ENCODE peak calls at places on chromosomes 7 and 10, in five cellular contexts. N, R, G, M and W are unnamed samples.

GRCh38 chr7:158258411-158259130 is 329.1 kb downstream of the PTPRN2 start:
- DNase-seq in R (no peak), N (no peak), M (peak; percentile 55), G (no peak), W (no peak)

GRCh38 chr10:99427566-99428150 is 2.8 kb downstream of the GOT1 start:
- DNase-seq in R (no peak), G (no peak), N (no peak), M (no peak), W (no peak)

GRCh38 chr10:128042131-128042610 is 84.1 kb downstream of the MKI67 start:
- DNase-seq in N (no peak), G (no peak), R (no peak), M (peak; percentile 76), W (no peak)

GRCh38 chr10:20944789-20945502 is 47.8 kb upstream of the NEBL start:
- DNase-seq in R (no peak), G (no peak), M (no peak), N (no peak), W (no peak)

GRCh38 chr7:16839646-16840045 is 34.8 kb upstream of the AGR2 start:
- DNase-seq in M (no peak), N (no peak), R (no peak), G (no peak), W (no peak)

GRCh38 chr7:12111461-12112405 is 99.4 kb upstream of the TMEM106B start:
- DNase-seq in N (no peak), R (no peak), G (no peak), M (peak; percentile 72), W (no peak)

GRCh38 chr10:108049668-108050067 is 885.2 kb upstream of the SORCS1 start:
- DNase-seq in N (no peak), M (no peak), G (no peak), R (no peak), W (no peak)

GRCh38 chr7:150385240-150385830 is 6.2 kb downstream of the ZNF775 start:
- DNase-seq in N (no peak), M (no peak), G (no peak), R (no peak), W (no peak)

GRCh38 chr10:6089334-6090219 is 743 bp downstream of the RBM17 start:
- DNase-seq in M (peak; percentile 86), R (no peak), G (no peak), N (no peak), W (no peak)

GRCh38 chr7:151796091-151796870 is 80.6 kb downstream of the PRKAG2 start:
- DNase-seq in N (peak; percentile 33), G (peak; percentile 78), M (peak; percentile 65), R (peak; percentile 55), W (no peak)

GRCh38 chr10:116663342-116663741 is 42.6 kb downstream of the PNLIPRP2 start:
- DNase-seq in G (no peak), R (no peak), M (no peak), N (no peak), W (no peak)

GRCh38 chr7:22127835-22128527 is 182.3 kb upstream of the CDCA7L start:
- DNase-seq in M (no peak), N (no peak), R (no peak), G (no peak), W (no peak)

GRCh38 chr7:152459724-152460251 is 24.0 kb upstream of the KMT2C start:
- DNase-seq in G (no peak), N (no peak), R (no peak), M (no peak), W (no peak)

GRCh38 chr10:118692911-118693310 is 61.9 kb downstream of the CACUL1 start:
- DNase-seq in G (no peak), R (no peak), M (no peak), N (no peak), W (no peak)

GRCh38 chr10:62749104-62749683 is 55.3 kb upstream of the ADO start:
- DNase-seq in G (no peak), R (no peak), M (no peak), N (no peak), W (no peak)

GRCh38 chr7:77393261-77393660 is 22.9 kb downstream of the GSAP start:
- DNase-seq in M (no peak), N (no peak), G (no peak), R (no peak), W (no peak)

GRCh38 chr10:16470747-16471146 is 33.9 kb downstream of the PTER start:
- DNase-seq in R (no peak), G (no peak), M (no peak), N (peak; percentile 15), W (no peak)

GRCh38 chr10:78664929-78665525 is 403.7 kb upstream of the ZMIZ1 start:
- DNase-seq in R (no peak), N (peak; percentile 60), M (no peak), G (no peak), W (no peak)

GRCh38 chr7:81492240-81492639 is 277.6 kb downstream of the HGF start:
- DNase-seq in R (no peak), N (no peak), M (no peak), G (no peak), W (no peak)

GRCh38 chr10:37860494-37861190 is 3.2 kb upstream of the ZNF248 start:
- DNase-seq in N (no peak), R (no peak), G (no peak), M (no peak), W (no peak)

GRCh38 chr7:82325416-82325815 is 118.2 kb downstream of the CACNA2D1 start:
- DNase-seq in N (no peak), R (no peak), M (no peak), G (no peak), W (no peak)

GRCh38 chr10:78870458-78870857 is 198.3 kb upstream of the ZMIZ1 start:
- DNase-seq in G (no peak), M (no peak), R (no peak), N (no peak), W (no peak)

GRCh38 chr10:37826806-37827205 is 30.6 kb downstream of the ZNF248 start:
- DNase-seq in G (no peak), N (no peak), R (no peak), M (no peak), W (no peak)

GRCh38 chr7:44217133-44217714 is 16.4 kb downstream of the YKT6 start:
- DNase-seq in M (peak; percentile 76), G (no peak), N (no peak), R (no peak), W (no peak)

DNA sequence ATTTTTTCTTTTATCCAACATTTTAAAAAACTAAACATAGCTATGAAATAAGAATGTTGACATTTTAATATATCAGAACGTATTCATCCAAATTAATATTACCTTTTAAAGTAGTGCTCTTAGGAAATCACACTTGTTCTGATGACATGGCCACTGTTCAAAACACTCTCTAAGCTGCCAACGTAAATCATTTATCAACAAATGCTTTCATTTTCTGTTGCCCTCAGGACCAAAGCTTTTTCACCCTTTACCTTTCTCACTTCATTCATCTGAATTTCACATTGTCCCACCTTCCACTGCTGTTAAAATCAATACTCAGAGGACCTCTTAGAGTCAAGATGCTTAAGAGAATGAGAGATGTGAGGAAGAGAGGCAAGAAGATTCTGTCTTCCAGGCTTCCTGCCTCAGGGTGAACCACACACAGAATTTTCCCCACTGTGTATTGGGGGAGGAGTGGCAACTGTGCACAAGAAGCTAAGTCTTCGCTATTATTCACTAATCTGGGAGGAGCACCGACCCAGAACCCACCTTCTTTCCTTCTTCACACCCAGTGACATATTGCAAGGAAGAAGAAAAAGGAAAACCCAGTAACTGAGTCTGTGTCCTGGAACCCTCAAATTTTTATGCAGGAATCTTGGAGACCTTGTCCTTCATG is 21.0 kb downstream of the HIBADH start:
- DNase-seq in R (peak; percentile 49), N (no peak), M (no peak), G (no peak), W (no peak)
- H3K4me3 ChIP-seq in R (peak overlapping the region; percentile 25), N (no peak overlapping the region), M (no peak overlapping the region), G (no peak overlapping the region), W (peak overlapping the region; percentile 17)

GRCh38 chr7:98171449-98171848 is 39.8 kb upstream of the BHLHA15 start:
- DNase-seq in M (no peak), R (no peak), G (no peak), N (no peak), W (no peak)
- H3K27ac ChIP-seq in M (no peak overlapping the region), R (no peak overlapping the region), G (no peak overlapping the region), N (no peak overlapping the region), W (no peak overlapping the region)

GRCh38 chr7:92914645-92915044 is 78.3 kb upstream of the CDK6 start:
- DNase-seq in G (no peak), N (no peak), R (no peak), M (no peak), W (no peak)

GRCh38 chr7:92915348-92915747 is 79.0 kb upstream of the CDK6 start:
- DNase-seq in M (no peak), G (no peak), N (no peak), R (no peak), W (no peak)

GRCh38 chr7:92910076-92910475 is 73.7 kb upstream of the CDK6 start:
- DNase-seq in R (no peak), N (no peak), G (no peak), M (no peak), W (no peak)

GRCh38 chr7:92913849-92914248 is 77.5 kb upstream of the CDK6 start:
- DNase-seq in R (no peak), G (no peak), M (no peak), N (no peak), W (no peak)

DNA sequence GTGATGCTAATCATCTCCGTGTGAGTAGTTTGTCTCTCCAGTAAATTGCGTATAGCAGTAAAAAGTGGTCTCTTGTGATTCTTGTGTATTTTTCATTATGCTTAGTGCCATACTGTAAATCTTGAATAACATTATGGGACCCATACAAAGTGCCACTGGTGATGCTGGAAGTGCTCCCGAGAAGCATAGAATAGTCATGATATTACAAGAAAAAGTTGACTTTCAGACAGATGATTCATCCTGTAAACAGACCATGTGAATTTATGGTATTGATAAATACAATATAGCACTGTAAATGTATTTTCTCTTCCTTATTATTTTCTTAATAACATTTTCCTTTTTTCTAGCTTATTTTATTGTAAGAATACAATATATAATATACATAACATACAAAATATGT is 74.6 kb upstream of the CDK6 start:
- DNase-seq in G (no peak), M (no peak), N (no peak), R (no peak), W (no peak)
- TF ChIP-seq CTCF in G (no peak), M (no peak), N (no peak), R (no peak), W (no peak)

DNA sequence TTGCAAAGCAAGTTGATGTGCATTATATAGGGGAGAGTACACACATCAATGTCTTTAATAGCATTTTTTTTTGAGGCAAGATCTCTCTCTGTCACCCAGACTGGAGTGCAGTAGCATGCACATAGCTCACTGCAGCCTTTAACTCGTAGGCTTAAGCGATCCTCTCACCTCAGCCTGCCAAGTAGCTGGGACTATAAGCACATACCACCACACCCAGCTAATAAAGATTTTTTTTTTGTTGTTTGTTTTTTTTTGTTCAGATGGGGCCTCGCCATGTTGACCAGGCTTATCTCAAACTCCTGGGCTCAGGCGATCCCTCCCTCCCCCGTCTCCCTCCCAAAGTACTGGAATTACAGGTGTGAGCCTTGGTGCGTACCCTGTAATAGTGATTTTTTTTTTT is 1.5 kb downstream of the UMAD1 start:
- DNase-seq in M (no peak), R (no peak), G (no peak), N (no peak), W (no peak)
- H3K4me3 ChIP-seq in M (no peak overlapping the region), R (peak overlapping the region; percentile 89), G (peak overlapping the region; percentile 89), N (peak overlapping the region; percentile 62), W (peak overlapping the region; percentile 92)

DNA sequence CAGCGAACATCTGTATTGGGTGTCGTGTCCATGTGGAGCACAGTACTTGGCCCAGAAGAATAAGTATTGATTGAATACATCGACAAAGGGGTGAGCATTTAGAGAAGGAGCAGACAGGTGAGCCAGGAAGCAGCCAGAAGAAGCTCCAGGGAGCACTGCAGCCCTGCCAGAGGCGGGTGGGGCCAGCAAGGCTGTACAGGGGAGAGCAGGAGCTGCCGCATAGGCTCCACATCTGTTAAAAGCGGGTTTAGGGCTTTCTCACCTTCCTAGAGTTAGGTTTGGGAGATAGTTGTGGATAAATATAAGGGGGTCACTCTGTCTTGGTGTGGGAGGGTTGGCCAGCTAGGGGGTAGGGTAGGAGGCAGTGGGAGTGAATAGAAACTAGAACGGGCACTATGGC is 1.3 kb upstream of the CPA1 start:
- DNase-seq in G (no peak), N (no peak), R (no peak), M (no peak), W (peak; percentile 31)
- H3K27ac ChIP-seq in G (no peak overlapping the region), N (no peak overlapping the region), R (no peak overlapping the region), M (peak overlapping the region; percentile 60), W (no peak overlapping the region)